ENCODE peak calls at places on chromosomes 12 and 14, in four cellular contexts. G is heart left ventricle, E is neural progenitor cell, L is PC-3. N is an unnamed sample.

GRCh38 chr12:4148418-4149056 is 125.0 kb upstream of the CCND2 start:
- DNase-seq in G (peak; percentile 44), E (no peak), L (no peak), N (no peak)

GRCh38 chr14:75476274-75476995 is 45.8 kb upstream of the BATF start:
- DNase-seq in G (no peak), E (peak; percentile 74), L (no peak), N (no peak)

GRCh38 chr12:97275261-97276197 is 187.1 kb upstream of the RMST start:
- DNase-seq in G (no peak), E (peak; percentile 95), L (no peak), N (no peak)

GRCh38 chr12:113087193-113087592 is 30.7 kb downstream of the DTX1 start:
- DNase-seq in G (no peak), E (no peak), L (no peak), N (no peak)

GRCh38 chr12:115810166-115810565 is 467.3 kb downstream of the MED13L start:
- DNase-seq in G (no peak), E (no peak), L (no peak), N (no peak)

GRCh38 chr14:100665518-100666032 is 61.1 kb upstream of the DLK1 start:
- DNase-seq in G (no peak), E (no peak), L (peak; percentile 87), N (no peak)

GRCh38 chr12:57754411-57755193 is at the start of gene MARCHF9:
- DNase-seq in G (peak; percentile 62), E (peak; percentile 82), L (peak; percentile 86), N (no peak)

GRCh38 chr14:96072076-96072475 is 32.9 kb downstream of the C14orf132 start:
- DNase-seq in G (no peak), E (no peak), L (no peak), N (no peak)

GRCh38 chr12:15982471-15982870 is 71.3 kb downstream of the DERA start:
- DNase-seq in G (no peak), E (no peak), L (peak; percentile 46), N (no peak)

GRCh38 chr12:128724468-128725046 is 99.2 kb downstream of the SLC15A4 start:
- DNase-seq in G (no peak), E (no peak), L (no peak), N (no peak)

GRCh38 chr12:6182279-6182898 is 17.8 kb upstream of the CD9 start:
- DNase-seq in G (peak; percentile 75), E (no peak), L (peak; percentile 52), N (peak; percentile 70)

GRCh38 chr14:68246074-68246980 is 426.7 kb downstream of the RAD51B start:
- DNase-seq in G (peak; percentile 22), E (no peak), L (peak; percentile 48), N (no peak)

GRCh38 chr14:68244272-68244975 is 424.8 kb downstream of the RAD51B start:
- DNase-seq in G (no peak), E (peak; percentile 65), L (no peak), N (no peak)

GRCh38 chr14:68245146-68246073 is 425.8 kb downstream of the RAD51B start:
- DNase-seq in G (peak; percentile 69), E (no peak), L (no peak), N (peak; percentile 73)

GRCh38 chr14:68241862-68242490 is 422.4 kb downstream of the RAD51B start:
- DNase-seq in G (no peak), E (no peak), L (no peak), N (no peak)

GRCh38 chr14:68243441-68244010 is 423.9 kb downstream of the RAD51B start:
- DNase-seq in G (no peak), E (no peak), L (no peak), N (no peak)
- H3K4me1 ChIP-seq in G (peaks cover 39% of the 10 kb centered on the region), E (peaks cover 43% of the 10 kb centered on the region), L (peaks cover 32% of the 10 kb centered on the region), N (peaks cover 32% of the 10 kb centered on the region)

DNA sequence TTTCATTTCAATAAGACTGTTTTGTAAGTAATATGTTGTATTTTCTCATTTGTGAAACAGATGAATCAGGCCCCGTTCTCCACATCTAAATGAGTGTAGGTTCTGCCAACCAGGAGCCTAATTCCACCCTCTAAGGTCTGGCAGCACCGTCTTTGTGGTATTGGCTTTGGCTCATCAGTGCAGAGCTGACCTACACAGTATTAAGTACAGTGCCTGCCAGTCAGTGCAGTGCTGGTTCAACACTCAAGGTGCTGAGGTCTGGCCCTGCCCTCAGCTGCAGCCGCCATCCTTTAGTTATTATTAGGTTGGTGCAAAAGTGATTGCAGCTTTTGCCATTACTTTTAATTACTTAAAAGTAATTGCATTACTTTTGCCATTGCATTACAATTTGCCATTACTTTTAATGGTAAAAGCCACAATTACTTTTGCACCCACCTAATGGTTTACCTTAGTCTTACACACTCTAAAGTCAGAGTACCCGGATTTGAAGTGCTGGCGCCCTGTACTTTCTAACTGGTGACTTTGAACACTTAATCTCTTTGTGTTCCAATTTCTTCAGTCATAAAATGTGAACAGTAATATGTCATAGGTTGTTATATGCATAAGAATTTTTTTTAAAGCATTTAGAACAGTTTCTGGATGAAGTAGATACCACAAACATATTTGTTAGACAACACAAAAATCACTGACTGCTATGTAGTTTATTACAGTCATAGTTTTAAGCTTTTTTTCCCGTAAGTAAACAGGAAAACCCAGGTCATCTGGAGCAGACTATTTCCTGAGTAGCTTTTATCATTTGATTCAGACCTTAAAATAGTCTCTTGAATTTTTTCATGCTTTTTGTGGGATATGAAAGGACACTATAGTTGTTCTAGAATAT is 99.5 kb downstream of the SYNE2 start:
- DNase-seq in G (no peak), E (no peak), L (no peak), N (no peak)
- H3K4me1 ChIP-seq in G (peaks cover 8% of the 10 kb centered on the region), E (no peaks in the 10 kb centered on the region), L (no peaks in the 10 kb centered on the region), N (no peaks in the 10 kb centered on the region)

GRCh38 chr14:24428628-24429394 is 657 bp downstream of the CBLN3 start:
- DNase-seq in G (no peak), E (no peak), L (no peak), N (peak; percentile 22)
- H3K4me1 ChIP-seq in G (peaks cover 11% of the 10 kb centered on the region), E (no peaks in the 10 kb centered on the region), L (peaks cover 55% of the 10 kb centered on the region), N (peaks cover 11% of the 10 kb centered on the region)

DNA sequence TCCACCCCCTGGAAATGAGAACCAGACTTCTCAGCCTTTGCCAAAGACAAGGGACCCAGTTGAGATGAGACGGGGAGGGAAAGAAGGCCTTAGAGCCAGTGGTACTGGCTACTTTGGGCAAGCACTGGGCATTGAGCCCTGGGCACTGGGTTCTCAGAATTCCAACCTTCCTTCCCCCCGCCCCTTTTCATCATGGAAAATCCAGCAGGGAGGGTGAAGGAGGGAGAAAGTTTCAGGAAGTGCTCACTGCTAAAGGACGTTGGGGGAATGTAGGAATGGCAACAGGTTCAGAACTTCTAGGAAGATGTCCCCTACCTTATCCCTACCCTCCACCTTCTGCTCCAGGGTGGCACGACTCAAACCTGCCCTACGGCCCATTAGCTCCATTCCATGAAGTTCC is 4.2 kb upstream of the TNS2 start:
- DNase-seq in G (no peak), E (no peak), L (no peak), N (peak; percentile 43)
- H3K4me1 ChIP-seq in G (peaks cover 21% of the 10 kb centered on the region), E (peaks cover 47% of the 10 kb centered on the region), L (peaks cover 42% of the 10 kb centered on the region), N (no peaks in the 10 kb centered on the region)

GRCh38 chr14:60247994-60248696 is 876 bp upstream of the PPM1A start:
- DNase-seq in G (peak; percentile 93), E (peak; percentile 93), L (peak; percentile 100), N (peak; percentile 85)

GRCh38 chr14:60249321-60250251 is 565 bp downstream of the PPM1A start:
- DNase-seq in G (peak; percentile 79), E (peak; percentile 95), L (peak; percentile 88), N (peak; percentile 52)

GRCh38 chr14:60248697-60249314 is at the start of gene PPM1A:
- DNase-seq in G (peak; percentile 96), E (peak; percentile 98), L (peak; percentile 100), N (peak; percentile 95)

GRCh38 chr14:60242420-60242819 is 6.6 kb upstream of the PPM1A start:
- DNase-seq in G (no peak), E (no peak), L (no peak), N (no peak)

GRCh38 chr14:60245316-60246177 is 3.5 kb upstream of the PPM1A start:
- DNase-seq in G (no peak), E (peak; percentile 22), L (no peak), N (no peak)
- H3K4me1 ChIP-seq in G (no peaks in the 10 kb centered on the region), E (peaks cover 23% of the 10 kb centered on the region), L (peaks cover 12% of the 10 kb centered on the region), N (no peaks in the 10 kb centered on the region)

GRCh38 chr14:65001758-65002157 is 15.1 kb downstream of the FNTB start:
- DNase-seq in G (no peak), E (no peak), L (no peak), N (no peak)
- H3K4me1 ChIP-seq in G (no peaks in the 10 kb centered on the region), E (peaks cover 15% of the 10 kb centered on the region), L (peaks cover 42% of the 10 kb centered on the region), N (no peaks in the 10 kb centered on the region)

GRCh38 chr12:109130755-109131521 is 14.6 kb downstream of the ACACB start:
- DNase-seq in G (peak; percentile 82), E (peak; percentile 15), L (no peak), N (no peak)

GRCh38 chr12:109131522-109132050 is 15.2 kb downstream of the ACACB start:
- DNase-seq in G (peak; percentile 38), E (no peak), L (no peak), N (no peak)

GRCh38 chr12:109127533-109128242 is 11.3 kb downstream of the ACACB start:
- DNase-seq in G (no peak), E (no peak), L (no peak), N (no peak)

GRCh38 chr12:109126781-109127180 is 10.4 kb downstream of the ACACB start:
- DNase-seq in G (no peak), E (no peak), L (no peak), N (no peak)

GRCh38 chr12:109130297-109130696 is 13.9 kb downstream of the ACACB start:
- DNase-seq in G (no peak), E (no peak), L (no peak), N (no peak)
- H3K4me1 ChIP-seq in G (peaks cover 5% of the 10 kb centered on the region), E (peaks cover 6% of the 10 kb centered on the region), L (no peaks in the 10 kb centered on the region), N (no peaks in the 10 kb centered on the region)

GRCh38 chr12:109461846-109462766 is 15.0 kb downstream of the KCTD10 start:
- DNase-seq in G (peak; percentile 87), E (peak; percentile 16), L (peak; percentile 94), N (peak; percentile 90)
- H3K4me1 ChIP-seq in G (peaks cover 82% of the 10 kb centered on the region), E (peaks cover 40% of the 10 kb centered on the region), L (peaks cover 60% of the 10 kb centered on the region), N (peaks cover 64% of the 10 kb centered on the region)

GRCh38 chr12:218221-218620 is 4.3 kb upstream of the SLC6A12 start:
- DNase-seq in G (no peak), E (no peak), L (no peak), N (no peak)
- H3K4me1 ChIP-seq in G (no peaks in the 10 kb centered on the region), E (peaks cover 17% of the 10 kb centered on the region), L (no peaks in the 10 kb centered on the region), N (no peaks in the 10 kb centered on the region)

GRCh38 chr12:46264057-46264456 is 4.8 kb downstream of the SLC38A1 start:
- DNase-seq in G (no peak), E (no peak), L (no peak), N (no peak)
- H3K4me1 ChIP-seq in G (peaks cover 6% of the 10 kb centered on the region), E (peaks cover 67% of the 10 kb centered on the region), L (peaks cover 71% of the 10 kb centered on the region), N (peaks cover 10% of the 10 kb centered on the region)

N was measured in uterus.